ENCODE peak calls at places on chromosomes 4 and X, in four cellular contexts. Q, Y, I and E are unnamed samples.
A peak's percentile ranks its signal among the peaks of the same experiment; 100 is the strongest.

GRCh38 chrX:43559643-43560042 is 96.5 kb upstream of the MAOA start:
- DNase-seq in Q (peak; percentile 29), Y (peak; percentile 64), I (peak; percentile 11), E (no peak)

GRCh38 chrX:476724-477075 is 90.0 kb upstream of the PPP2R3B start:
- DNase-seq in Q (no peak), Y (no peak), I (no peak), E (no peak)

GRCh38 chrX:112941209-112941788 is 100.7 kb upstream of the AMOT start:
- DNase-seq in Q (no peak), Y (no peak), I (no peak), E (no peak)

GRCh38 chr4:123896446-123897071 is 500.0 kb downstream of the SPRY1 start:
- DNase-seq in Q (peak; percentile 48), Y (no peak), I (no peak), E (no peak)

GRCh38 chr4:173332021-173332487 is 2.1 kb downstream of the HMGB2 start:
- DNase-seq in Q (peak; percentile 68), Y (peak; percentile 50), I (no peak), E (no peak)

GRCh38 chr4:142817442-142817841 is 28.7 kb downstream of the INPP4B start:
- DNase-seq in Q (peak; percentile 88), Y (peak; percentile 95), I (no peak), E (peak; percentile 18)

GRCh38 chrX:36019164-36019563 is 99.6 kb downstream of the CFAP47 start:
- DNase-seq in Q (no peak), Y (no peak), I (no peak), E (no peak)

GRCh38 chr4:137981277-137981676 is 260.9 kb downstream of the SLC7A11 start:
- DNase-seq in Q (peak; percentile 57), Y (peak; percentile 69), I (no peak), E (no peak)

GRCh38 chrX:71081348-71082148 is 13.4 kb upstream of the SNX12 start:
- DNase-seq in Q (peak; percentile 64), Y (peak; percentile 55), I (no peak), E (no peak)

GRCh38 chr4:134807231-134807745 is 605.7 kb upstream of the PABPC4L start:
- DNase-seq in Q (peak; percentile 8), Y (no peak), I (no peak), E (no peak)

GRCh38 chr4:113013746-113014145 is 35.7 kb upstream of the ANK2 start:
- DNase-seq in Q (no peak), Y (peak; percentile 11), I (no peak), E (no peak)

GRCh38 chrX:101415180-101416130 is 7.4 kb downstream of the HNRNPH2 start:
- DNase-seq in Q (peak; percentile 81), Y (peak; percentile 78), I (no peak), E (peak; percentile 6)

GRCh38 chrX:33434256-33435092 is 223.1 kb upstream of the DMD start:
- DNase-seq in Q (peak; percentile 49), Y (peak; percentile 25), I (peak; percentile 33), E (no peak)

GRCh38 chr4:109548655-109549054 is 11.4 kb upstream of the MCUB start:
- DNase-seq in Q (peak; percentile 94), Y (peak; percentile 63), I (no peak), E (no peak)